ENCODE peak calls at places on chromosome 11, in five cellular contexts. Y is activated CD4-positive, CD25-positive, alpha-beta regulatory T cell; F is omental fat pad; B is neural progenitor cell; E is stimulated activated CD4-positive, alpha-beta T cell treated with anti-CD3 and anti-CD28 coated beads, Interleukin-12 subunit alpha, Interleukin-12 subunit beta, amount 100 ng/mL, for 24 hours. M is an unnamed sample.
A peak's percentile ranks its signal among the peaks of the same experiment; 100 is the strongest.

GRCh38 chr11:98736813-98737212 is 283.9 kb upstream of the CNTN5 start:
- DNase-seq in Y (no peak), F (no peak), B (no peak), E (no peak), M (no peak)

GRCh38 chr11:14821031-14821430 is 71.0 kb downstream of the CYP2R1 start:
- DNase-seq in Y (no peak), F (no peak), B (no peak), E (no peak), M (no peak)

GRCh38 chr11:121521145-121522042 is 68.6 kb upstream of the SORL1-AS1 start:
- DNase-seq in Y (no peak), F (no peak), B (no peak), E (no peak), M (peak; percentile 38)

GRCh38 chr11:69801513-69802335 is 17.5 kb downstream of the FGF3 start:
- DNase-seq in Y (no peak), F (no peak), B (peak; percentile 71), E (no peak), M (no peak)

GRCh38 chr11:117376517-117376916 is 48.9 kb downstream of the CEP164 start:
- DNase-seq in Y (no peak), F (no peak), B (no peak), E (no peak), M (no peak)

GRCh38 chr11:87391501-87391900 is 353.8 kb downstream of the TMEM135 start:
- DNase-seq in Y (no peak), F (no peak), B (no peak), E (no peak), M (no peak)

GRCh38 chr11:46700251-46701077 is at the start of the genes ARHGAP1 and ZNF408:
- DNase-seq in Y (peak; percentile 99), F (peak; percentile 98), B (peak; percentile 99), E (peak; percentile 99), M (peak; percentile 96)

GRCh38 chr11:112932593-112932992 is 28.6 kb upstream of the NCAM1 start:
- DNase-seq in Y (no peak), F (no peak), B (peak; percentile 11), E (no peak), M (no peak)

GRCh38 chr11:125591659-125592304 is 870 bp upstream of the STT3A start:
- DNase-seq in Y (no peak), F (peak; percentile 29), B (peak; percentile 79), E (no peak), M (no peak)

GRCh38 chr11:72191961-72192381 is at the start of gene FOLR1:
- DNase-seq in Y (no peak), F (no peak), B (peak; percentile 56), E (no peak), M (no peak)

GRCh38 chr11:61750631-61751273 is 1.7 kb upstream of the MYRF start:
- DNase-seq in Y (no peak), F (no peak), B (no peak), E (no peak), M (no peak)

GRCh38 chr11:72528121-72528520 is 93.8 kb upstream of the CLPB start:
- DNase-seq in Y (no peak), F (no peak), B (no peak), E (no peak), M (no peak)

GRCh38 chr11:128613300-128613995 is 26.1 kb upstream of the ETS1 start:
- DNase-seq in Y (no peak), F (no peak), B (no peak), E (no peak), M (no peak)

GRCh38 chr11:30282289-30282631 is 40.6 kb upstream of the ARL14EP start:
- DNase-seq in Y (no peak), F (no peak), B (no peak), E (no peak), M (peak; percentile 17)

GRCh38 chr11:74780277-74780870 is 31.7 kb downstream of the RNF169 start:
- DNase-seq in Y (no peak), F (no peak), B (no peak), E (no peak), M (no peak)

GRCh38 chr11:83721286-83721685 is 435.1 kb upstream of the CCDC90B start:
- DNase-seq in Y (no peak), F (no peak), B (no peak), E (no peak), M (no peak)

GRCh38 chr11:59548309-59548656 is 36.9 kb downstream of the OR4D9 start:
- DNase-seq in Y (no peak), F (no peak), B (no peak), E (no peak), M (no peak)

GRCh38 chr11:116366980-116367640 is 405.7 kb downstream of the BUD13 start:
- DNase-seq in Y (no peak), F (no peak), B (peak; percentile 35), E (no peak), M (no peak)

GRCh38 chr11:120167659-120168058 is 29.7 kb upstream of the TRIM29 start:
- DNase-seq in Y (no peak), F (no peak), B (no peak), E (no peak), M (no peak)

GRCh38 chr11:65170058-65170534 is at the start of gene SPDYC:
- DNase-seq in Y (no peak), F (no peak), B (no peak), E (no peak), M (no peak)

GRCh38 chr11:113806403-113806802 is 26.8 kb downstream of the CLDN25 start:
- DNase-seq in Y (no peak), F (no peak), B (peak; percentile 80), E (no peak), M (no peak)

GRCh38 chr11:45468265-45468856 is 182.2 kb upstream of the SYT13 start:
- DNase-seq in Y (no peak), F (no peak), B (peak; percentile 24), E (no peak), M (no peak)

M was measured in GM12878.